ENCODE peak calls at places on chromosomes 3 and 15, in five cellular contexts. V is COR-L47, X is GM13977, B is iPS DF 6.9, E is activated T-helper 1 cell treated with Interleukin-2 at 50 U/mL for 16 hours. U is an unnamed sample.

GRCh38 chr3:46673151-46674030 is 20.1 kb downstream of the ALS2CL start:
- DNase-seq in X (no peak), E (no peak), B (no peak), V (no peak), U (no peak)

GRCh38 chr3:40924559-40925058 is 274.7 kb upstream of the CTNNB1 start:
- DNase-seq in V (peak), E (no peak), B (no peak), X (no peak), U (no peak)

GRCh38 chr3:170044795-170045244 is 7.0 kb downstream of the GPR160 start:
- DNase-seq in V (no peak), E (no peak), B (no peak), X (peak), U (peak)

GRCh38 chr3:110813541-110813940 is 258.1 kb upstream of the NECTIN3 start:
- DNase-seq in X (no peak), V (no peak), B (no peak), E (no peak), U (no peak)

GRCh38 chr3:127820871-127821853 is 1.2 kb downstream of the MGLL start:
- DNase-seq in V (peak), X (peak), B (no peak), E (no peak), U (peak)

GRCh38 chr3:57793737-57794187 is 37.7 kb downstream of the SLMAP start:
- DNase-seq in E (no peak), B (no peak), X (no peak), V (no peak), U (no peak)

GRCh38 chr15:23518104-23518503 is 47.4 kb upstream of the MKRN3 start:
- DNase-seq in B (no peak), X (no peak), V (no peak), E (no peak), U (no peak)

GRCh38 chr15:30885814-30886213 is 17.9 kb upstream of the FAN1 start:
- DNase-seq in V (no peak), E (no peak), B (no peak), X (no peak), U (no peak)

GRCh38 chr3:10941972-10942371 is 50.6 kb upstream of the SLC6A1 start:
- DNase-seq in V (no peak), E (no peak), X (no peak), B (peak), U (no peak)

GRCh38 chr3:47566667-47567066 is 12.0 kb downstream of the CSPG5 start:
- DNase-seq in B (no peak), E (no peak), X (no peak), V (no peak), U (no peak)

GRCh38 chr3:181610973-181611265 is 100.8 kb upstream of the SOX2 start:
- DNase-seq in X (no peak), B (no peak), V (peak), E (no peak), U (no peak)

GRCh38 chr15:73518876-73519594 is 76.1 kb downstream of the REC114 start:
- DNase-seq in E (no peak), V (no peak), X (no peak), B (no peak), U (no peak)

GRCh38 chr3:31132132-31132769 is 237.8 kb upstream of the GADL1 start:
- DNase-seq in B (no peak), X (no peak), V (peak), E (no peak), U (peak)

GRCh38 chr15:41894791-41895463 is 1.1 kb upstream of the SPTBN5 start:
- DNase-seq in B (no peak), X (peak), E (peak), V (peak), U (peak)

GRCh38 chr3:40191850-40192448 is 117.6 kb upstream of the EIF1B start:
- DNase-seq in X (peak), E (peak), B (no peak), V (no peak), U (peak)

GRCh38 chr15:67998599-67999122 is 55.5 kb upstream of the PIAS1 start:
- DNase-seq in E (no peak), X (no peak), B (no peak), V (no peak), U (no peak)

GRCh38 chr15:58473720-58474119 is 41.9 kb downstream of the LIPC start:
- DNase-seq in E (no peak), X (peak), V (no peak), B (no peak), U (no peak)

GRCh38 chr3:177195941-177196472 is 1.3 kb downstream of the TBL1XR1 start:
- DNase-seq in E (no peak), V (no peak), X (no peak), B (no peak), U (no peak)

GRCh38 chr3:141240290-141241247 is 8.9 kb downstream of the PXYLP1 start:
- DNase-seq in E (no peak), V (peak), B (no peak), X (no peak), U (no peak)

GRCh38 chr3:168659015-168659414 is 563.3 kb upstream of the GOLIM4 start:
- DNase-seq in V (no peak), X (no peak), E (no peak), B (no peak), U (no peak)

GRCh38 chr3:114406286-114406685 is 112.5 kb downstream of the TIGIT start:
- DNase-seq in B (no peak), E (no peak), X (no peak), V (no peak), U (no peak)

GRCh38 chr3:88059380-88060160 is 515 bp downstream of the ZNF654 start:
- DNase-seq in E (no peak), B (no peak), V (peak), X (peak), U (peak)

GRCh38 chr3:126125341-126125740 is 41.4 kb upstream of the SLC41A3 start:
- DNase-seq in V (no peak), B (no peak), E (no peak), X (no peak), U (no peak)

GRCh38 chr3:16759227-16759903 is 125.4 kb upstream of the PLCL2 start:
- DNase-seq in V (no peak), X (no peak), E (no peak), B (no peak), U (no peak)

GRCh38 chr3:46107682-46108081 is 80.4 kb upstream of the XCR1 start:
- DNase-seq in E (no peak), V (no peak), B (no peak), X (no peak), U (no peak)

GRCh38 chr3:125403789-125404188 is 28.7 kb upstream of the ZNF148 start:
- DNase-seq in X (no peak), V (no peak), B (no peak), E (no peak), U (no peak)

GRCh38 chr15:74614744-74615312 is 808 bp upstream of the CLK3 start:
- DNase-seq in B (no peak), E (peak), X (no peak), V (peak), U (peak)

GRCh38 chr3:60992395-60992794 is 258.9 kb downstream of the FHIT start:
- DNase-seq in E (no peak), X (no peak), B (no peak), V (no peak), U (no peak)

GRCh38 chr15:63133786-63134185 is 12.1 kb downstream of the LACTB start:
- DNase-seq in E (no peak), X (no peak), V (no peak), B (no peak), U (no peak)

GRCh38 chr3:133280591-133280990 is 119.3 kb upstream of the BFSP2 start:
- DNase-seq in B (no peak), E (no peak), V (no peak), X (no peak), U (no peak)

GRCh38 chr3:37014620-37015019 is 21.3 kb downstream of the MLH1 start:
- DNase-seq in V (no peak), E (no peak), X (no peak), B (no peak), U (no peak)

U was measured in GM20000.